ENCODE peak calls at places on chromosome 22, in six cellular contexts. One of them, this sample, is unnamed.

GRCh38 chr22:36331912-36332622 is 55.7 kb downstream of the MYH9 start:
- DNase-seq in nucleus accumbens: no peak
- DNase-seq in astrocyte of the spinal cord: peak
- DNase-seq in effector memory CD4-positive, alpha-beta T cell: no peak
- DNase-seq in A549: peak
- DNase-seq in neural crest cell: no peak
- DNase-seq in this sample: no peak

GRCh38 chr22:40721266-40721665 is 42.0 kb downstream of the MCHR1 start:
- DNase-seq in astrocyte of the spinal cord: peak
- DNase-seq in nucleus accumbens: no peak
- DNase-seq in A549: no peak
- DNase-seq in effector memory CD4-positive, alpha-beta T cell: no peak
- DNase-seq in neural crest cell: peak
- DNase-seq in this sample: no peak

GRCh38 chr22:25774575-25775026 is 32.6 kb downstream of the MYO18B start:
- DNase-seq in A549: no peak
- DNase-seq in nucleus accumbens: no peak
- DNase-seq in astrocyte of the spinal cord: no peak
- DNase-seq in neural crest cell: peak
- DNase-seq in effector memory CD4-positive, alpha-beta T cell: no peak
- DNase-seq in this sample: no peak

GRCh38 chr22:50282361-50283144 is 12.4 kb upstream of the MAPK11 start:
- DNase-seq in A549: peak
- DNase-seq in neural crest cell: no peak
- DNase-seq in effector memory CD4-positive, alpha-beta T cell: no peak
- DNase-seq in nucleus accumbens: no peak
- DNase-seq in astrocyte of the spinal cord: peak
- DNase-seq in this sample: no peak

GRCh38 chr22:30435674-30436126 is 10.1 kb downstream of the MTFP1 start:
- DNase-seq in neural crest cell: no peak
- DNase-seq in nucleus accumbens: no peak
- DNase-seq in astrocyte of the spinal cord: no peak
- DNase-seq in A549: no peak
- DNase-seq in effector memory CD4-positive, alpha-beta T cell: peak
- DNase-seq in this sample: no peak

GRCh38 chr22:38782402-38783094 is 11.4 kb downstream of the DNAL4 start:
- DNase-seq in effector memory CD4-positive, alpha-beta T cell: no peak
- DNase-seq in neural crest cell: no peak
- DNase-seq in A549: no peak
- DNase-seq in astrocyte of the spinal cord: peak
- DNase-seq in nucleus accumbens: no peak
- DNase-seq in this sample: no peak

GRCh38 chr22:19291218-19291579 is 320 bp downstream of the CLTCL1 start:
- DNase-seq in neural crest cell: peak
- DNase-seq in A549: no peak
- DNase-seq in effector memory CD4-positive, alpha-beta T cell: peak
- DNase-seq in nucleus accumbens: no peak
- DNase-seq in astrocyte of the spinal cord: peak
- DNase-seq in this sample: no peak

GRCh38 chr22:43142881-43143562 is at the start of gene MCAT:
- DNase-seq in effector memory CD4-positive, alpha-beta T cell: peak
- DNase-seq in nucleus accumbens: peak
- DNase-seq in neural crest cell: peak
- DNase-seq in A549: peak
- DNase-seq in astrocyte of the spinal cord: peak
- DNase-seq in this sample: peak

GRCh38 chr22:24390156-24390555 is 37.2 kb upstream of the ADORA2A start:
- DNase-seq in astrocyte of the spinal cord: no peak
- DNase-seq in A549: no peak
- DNase-seq in nucleus accumbens: no peak
- DNase-seq in neural crest cell: no peak
- DNase-seq in effector memory CD4-positive, alpha-beta T cell: no peak
- DNase-seq in this sample: no peak

GRCh38 chr22:36743011-36743410 is 32.9 kb downstream of the IFT27 start:
- DNase-seq in nucleus accumbens: no peak
- DNase-seq in A549: no peak
- DNase-seq in astrocyte of the spinal cord: no peak
- DNase-seq in neural crest cell: no peak
- DNase-seq in effector memory CD4-positive, alpha-beta T cell: no peak
- DNase-seq in this sample: no peak

GRCh38 chr22:45112136-45112879 is 51.4 kb upstream of the NUP50 start:
- DNase-seq in A549: no peak
- DNase-seq in effector memory CD4-positive, alpha-beta T cell: no peak
- DNase-seq in astrocyte of the spinal cord: no peak
- DNase-seq in neural crest cell: no peak
- DNase-seq in nucleus accumbens: no peak
- DNase-seq in this sample: no peak

GRCh38 chr22:48951836-48952235 is 875.8 kb downstream of the BRD1 start:
- DNase-seq in effector memory CD4-positive, alpha-beta T cell: no peak
- DNase-seq in nucleus accumbens: no peak
- DNase-seq in neural crest cell: no peak
- DNase-seq in astrocyte of the spinal cord: no peak
- DNase-seq in A549: no peak
- DNase-seq in this sample: no peak

GRCh38 chr22:20429254-20430100 is 8.1 kb downstream of the SCARF2 start:
- DNase-seq in nucleus accumbens: no peak
- DNase-seq in astrocyte of the spinal cord: no peak
- DNase-seq in A549: no peak
- DNase-seq in neural crest cell: no peak
- DNase-seq in effector memory CD4-positive, alpha-beta T cell: peak
- DNase-seq in this sample: no peak

GRCh38 chr22:26548984-26549383 is 36.7 kb upstream of the TFIP11 start:
- DNase-seq in A549: no peak
- DNase-seq in nucleus accumbens: no peak
- DNase-seq in astrocyte of the spinal cord: no peak
- DNase-seq in effector memory CD4-positive, alpha-beta T cell: no peak
- DNase-seq in neural crest cell: no peak
- DNase-seq in this sample: no peak

GRCh38 chr22:44701824-44702478 is at the start of gene PRR5:
- DNase-seq in astrocyte of the spinal cord: peak
- DNase-seq in neural crest cell: peak
- DNase-seq in A549: peak
- DNase-seq in nucleus accumbens: no peak
- DNase-seq in effector memory CD4-positive, alpha-beta T cell: peak
- DNase-seq in this sample: peak

GRCh38 chr22:20964799-20965103 is 2.3 kb upstream of the AIFM3 start:
- DNase-seq in effector memory CD4-positive, alpha-beta T cell: no peak
- DNase-seq in astrocyte of the spinal cord: no peak
- DNase-seq in nucleus accumbens: no peak
- DNase-seq in neural crest cell: no peak
- DNase-seq in A549: no peak
- DNase-seq in this sample: no peak

GRCh38 chr22:45284705-45285305 is at the start of gene UPK3A:
- DNase-seq in astrocyte of the spinal cord: no peak
- DNase-seq in neural crest cell: peak
- DNase-seq in effector memory CD4-positive, alpha-beta T cell: peak
- DNase-seq in A549: peak
- DNase-seq in nucleus accumbens: no peak
- DNase-seq in this sample: no peak

GRCh38 chr22:25545117-25545516 is 19.4 kb upstream of the GRK3 start:
- DNase-seq in neural crest cell: no peak
- DNase-seq in A549: no peak
- DNase-seq in nucleus accumbens: no peak
- DNase-seq in astrocyte of the spinal cord: no peak
- DNase-seq in effector memory CD4-positive, alpha-beta T cell: no peak
- DNase-seq in this sample: no peak

GRCh38 chr22:44663256-44663999 is 38.6 kb upstream of the PRR5 start:
- DNase-seq in A549: no peak
- DNase-seq in effector memory CD4-positive, alpha-beta T cell: no peak
- DNase-seq in astrocyte of the spinal cord: no peak
- DNase-seq in nucleus accumbens: no peak
- DNase-seq in neural crest cell: no peak
- DNase-seq in this sample: no peak

GRCh38 chr22:36359172-36359973 is 28.4 kb downstream of the MYH9 start:
- DNase-seq in effector memory CD4-positive, alpha-beta T cell: no peak
- DNase-seq in neural crest cell: no peak
- DNase-seq in astrocyte of the spinal cord: no peak
- DNase-seq in nucleus accumbens: no peak
- DNase-seq in A549: no peak
- DNase-seq in this sample: no peak

GRCh38 chr22:42855211-42855610 is 1.9 kb downstream of the ARFGAP3 start:
- DNase-seq in neural crest cell: no peak
- DNase-seq in effector memory CD4-positive, alpha-beta T cell: no peak
- DNase-seq in astrocyte of the spinal cord: no peak
- DNase-seq in nucleus accumbens: no peak
- DNase-seq in A549: no peak
- DNase-seq in this sample: no peak

GRCh38 chr22:48902983-48903650 is 924.6 kb downstream of the BRD1 start:
- DNase-seq in A549: no peak
- DNase-seq in effector memory CD4-positive, alpha-beta T cell: no peak
- DNase-seq in neural crest cell: no peak
- DNase-seq in astrocyte of the spinal cord: no peak
- DNase-seq in nucleus accumbens: no peak
- DNase-seq in this sample: no peak

GRCh38 chr22:33180371-33180770 is 122.2 kb upstream of the SYN3 start:
- DNase-seq in A549: no peak
- DNase-seq in neural crest cell: no peak
- DNase-seq in effector memory CD4-positive, alpha-beta T cell: no peak
- DNase-seq in astrocyte of the spinal cord: no peak
- DNase-seq in nucleus accumbens: no peak
- DNase-seq in this sample: no peak

This sample was measured in HuH-7.5.